ENCODE peak calls at places on chromosomes 4 and X, in four cellular contexts. One of them, this sample, is unnamed.

GRCh38 chr4:88738714-88739366 is 41.2 kb upstream of the NAP1L5 start:
- DNase-seq in HL-60: no peak
- DNase-seq in GM12878: no peak
- DNase-seq in K562: no peak
- DNase-seq in this sample: no peak

GRCh38 chr4:184028571-184028996 is 123.5 kb downstream of the STOX2 start:
- DNase-seq in HL-60: peak
- DNase-seq in GM12878: no peak
- DNase-seq in K562: no peak
- DNase-seq in this sample: no peak

GRCh38 chr4:74516321-74516720 is 71.4 kb downstream of the AREG start:
- DNase-seq in HL-60: no peak
- DNase-seq in GM12878: no peak
- DNase-seq in K562: no peak
- DNase-seq in this sample: no peak

GRCh38 chrX:18649498-18649951 is 22.4 kb downstream of the RS1 start:
- DNase-seq in HL-60: no peak
- DNase-seq in GM12878: no peak
- DNase-seq in K562: no peak
- DNase-seq in this sample: no peak

GRCh38 chrX:97609357-97609756 is 725.6 kb downstream of the RPA4 start:
- DNase-seq in HL-60: no peak
- DNase-seq in GM12878: no peak
- DNase-seq in K562: no peak
- DNase-seq in this sample: no peak

GRCh38 chr4:54099959-54100606 is at the start of gene GSX2:
- DNase-seq in HL-60: no peak
- DNase-seq in GM12878: no peak
- DNase-seq in K562: no peak
- DNase-seq in this sample: no peak

GRCh38 chr4:56026596-56026995 is 77.9 kb downstream of the CEP135 start:
- DNase-seq in HL-60: no peak
- DNase-seq in GM12878: no peak
- DNase-seq in K562: no peak
- DNase-seq in this sample: no peak

GRCh38 chr4:121243476-121243875 is 79.4 kb upstream of the TNIP3 start:
- DNase-seq in HL-60: no peak
- DNase-seq in GM12878: no peak
- DNase-seq in K562: no peak
- DNase-seq in this sample: no peak

GRCh38 chrX:74902806-74903205 is 22.4 kb downstream of the NEXMIF start:
- DNase-seq in HL-60: no peak
- DNase-seq in GM12878: no peak
- DNase-seq in K562: no peak
- DNase-seq in this sample: no peak

GRCh38 chrX:856901-857300 is 226.3 kb downstream of the SHOX start:
- DNase-seq in HL-60: no peak
- DNase-seq in GM12878: no peak
- DNase-seq in K562: no peak
- DNase-seq in this sample: no peak

GRCh38 chr4:53598901-53599300 is 7.6 kb upstream of the LNX1 start:
- DNase-seq in HL-60: no peak
- DNase-seq in GM12878: no peak
- DNase-seq in K562: no peak
- DNase-seq in this sample: no peak

GRCh38 chr4:10204401-10205058 is 87.9 kb upstream of the WDR1 start:
- DNase-seq in HL-60: peak
- DNase-seq in GM12878: no peak
- DNase-seq in K562: no peak
- DNase-seq in this sample: no peak
- TF ChIP-seq SPI1 in HL-60: no peak
- TF ChIP-seq SPI1 in GM12878: no peak
- TF ChIP-seq SPI1 in K562: no peak
- TF ChIP-seq SPI1 in this sample: no peak

GRCh38 chr4:152724494-152724893 is 44.7 kb upstream of the TMEM154 start:
- DNase-seq in HL-60: no peak
- DNase-seq in GM12878: no peak
- DNase-seq in K562: no peak
- DNase-seq in this sample: no peak

GRCh38 chr4:152715076-152715475 is 35.3 kb upstream of the TMEM154 start:
- DNase-seq in HL-60: no peak
- DNase-seq in GM12878: no peak
- DNase-seq in K562: no peak
- DNase-seq in this sample: no peak

GRCh38 chr4:152723236-152723635 is 43.4 kb upstream of the TMEM154 start:
- DNase-seq in HL-60: no peak
- DNase-seq in GM12878: no peak
- DNase-seq in K562: no peak
- DNase-seq in this sample: no peak

GRCh38 chr4:152719291-152719690 is 39.5 kb upstream of the TMEM154 start:
- DNase-seq in HL-60: no peak
- DNase-seq in GM12878: no peak
- DNase-seq in K562: no peak
- DNase-seq in this sample: no peak

DNA sequence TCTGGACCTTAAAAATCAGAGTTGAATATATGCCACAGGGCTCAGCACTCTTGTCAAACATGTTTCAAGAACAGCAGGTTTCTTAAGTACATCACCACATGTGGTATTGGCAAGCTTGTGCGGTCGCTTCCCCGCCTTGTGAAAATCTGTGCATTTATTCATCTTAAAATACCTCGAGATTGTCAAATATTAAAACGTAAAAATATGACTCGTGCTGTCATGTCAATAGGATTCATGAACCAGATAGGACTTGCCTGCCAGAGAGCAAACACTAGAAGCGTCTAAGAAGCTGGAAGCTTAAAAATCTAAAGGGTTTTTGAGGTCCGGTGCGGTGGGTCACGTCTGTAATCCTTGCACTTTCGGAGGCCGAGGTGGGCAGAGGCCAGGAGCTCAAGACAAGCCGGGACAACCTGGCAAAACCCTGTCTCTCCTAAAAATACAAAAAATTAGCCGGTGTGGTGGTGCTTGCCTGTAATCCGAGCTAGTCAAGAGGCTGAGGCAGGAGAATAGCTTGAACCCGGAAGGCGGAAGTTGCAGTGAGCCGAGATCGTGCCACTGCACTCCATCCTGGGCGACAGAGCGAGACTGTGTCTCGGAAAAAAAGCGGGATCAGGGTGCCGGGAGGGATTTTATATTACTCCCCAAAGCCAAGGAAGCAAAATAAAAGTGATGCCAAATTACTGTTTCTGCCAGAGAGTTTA is 40.2 kb upstream of the TMEM154 start:
- DNase-seq in HL-60: no peak
- DNase-seq in GM12878: no peak
- DNase-seq in K562: no peak
- DNase-seq in this sample: no peak
- TF ChIP-seq POLR2AphosphoS5 in HL-60: no peak
- TF ChIP-seq POLR2AphosphoS5 in GM12878: no peak
- TF ChIP-seq POLR2AphosphoS5 in K562: no peak
- TF ChIP-seq POLR2AphosphoS5 in this sample: no peak

GRCh38 chrX:132292753-132293152 is 73.5 kb upstream of the RAP2C start:
- DNase-seq in HL-60: peak
- DNase-seq in GM12878: peak
- DNase-seq in K562: peak
- DNase-seq in this sample: peak
- TF ChIP-seq SPI1 in HL-60: no peak
- TF ChIP-seq SPI1 in GM12878: no peak
- TF ChIP-seq SPI1 in K562: no peak
- TF ChIP-seq SPI1 in this sample: no peak

GRCh38 chr4:87032884-87033533 is 98.2 kb downstream of the AFF1 start:
- DNase-seq in HL-60: no peak
- DNase-seq in GM12878: no peak
- DNase-seq in K562: no peak
- DNase-seq in this sample: no peak
- TF ChIP-seq POLR2AphosphoS5 in HL-60: no peak
- TF ChIP-seq POLR2AphosphoS5 in GM12878: no peak
- TF ChIP-seq POLR2AphosphoS5 in K562: no peak
- TF ChIP-seq POLR2AphosphoS5 in this sample: no peak

GRCh38 chr4:133152330-133152791 is 3.3 kb downstream of the PCDH10 start:
- DNase-seq in HL-60: no peak
- DNase-seq in GM12878: no peak
- DNase-seq in K562: no peak
- DNase-seq in this sample: no peak
- TF ChIP-seq SPI1 in HL-60: no peak
- TF ChIP-seq SPI1 in GM12878: no peak
- TF ChIP-seq SPI1 in K562: no peak
- TF ChIP-seq SPI1 in this sample: no peak

DNA sequence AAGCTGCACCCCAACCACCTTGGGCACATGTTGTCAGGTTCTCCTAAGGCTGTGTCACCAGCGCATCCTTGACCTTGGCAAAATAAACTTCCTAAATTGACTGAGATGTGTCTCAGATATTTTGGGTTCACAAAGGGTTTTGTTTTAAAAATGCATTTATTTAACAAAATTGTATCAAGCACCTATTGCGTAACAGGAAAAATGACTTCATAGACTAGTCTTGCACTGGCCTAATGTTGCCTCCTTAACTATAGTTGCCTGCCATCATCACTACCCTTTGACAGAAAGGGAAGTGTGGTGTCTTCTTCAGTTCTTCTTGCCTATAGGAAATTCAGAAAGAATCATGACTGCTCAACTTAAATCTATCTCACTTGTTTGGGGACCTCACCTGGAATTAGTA is 374.2 kb downstream of the SH2D1A start:
- DNase-seq in HL-60: no peak
- DNase-seq in GM12878: no peak
- DNase-seq in K562: no peak
- DNase-seq in this sample: no peak
- TF ChIP-seq POLR2AphosphoS5 in HL-60: no peak
- TF ChIP-seq POLR2AphosphoS5 in GM12878: no peak
- TF ChIP-seq POLR2AphosphoS5 in K562: no peak
- TF ChIP-seq POLR2AphosphoS5 in this sample: no peak

GRCh38 chr4:187171731-187172339 is 448.2 kb upstream of the FAT1 start:
- DNase-seq in HL-60: no peak
- DNase-seq in GM12878: no peak
- DNase-seq in K562: no peak
- DNase-seq in this sample: no peak
- TF ChIP-seq SPI1 in HL-60: no peak
- TF ChIP-seq SPI1 in GM12878: no peak
- TF ChIP-seq SPI1 in K562: no peak
- TF ChIP-seq SPI1 in this sample: no peak

DNA sequence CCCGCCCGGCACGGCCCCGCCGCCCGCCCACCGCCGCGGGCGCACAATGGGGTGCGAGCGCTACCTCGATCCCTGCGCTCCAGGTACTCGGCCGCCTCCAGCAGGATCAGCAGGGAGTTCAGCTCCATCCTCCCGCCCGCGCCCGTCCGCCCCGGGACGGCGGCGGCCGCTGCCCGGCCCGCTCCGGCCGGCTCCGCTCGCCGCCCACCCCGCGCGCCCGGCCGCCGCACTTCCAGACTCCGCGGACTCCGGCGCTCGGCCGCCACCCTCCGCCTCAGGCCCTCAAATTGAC is at the start of gene MXD4:
- DNase-seq in HL-60: no peak
- DNase-seq in GM12878: no peak
- DNase-seq in K562: no peak
- DNase-seq in this sample: no peak
- TF ChIP-seq POLR2AphosphoS5 in HL-60: no peak
- TF ChIP-seq POLR2AphosphoS5 in GM12878: no peak
- TF ChIP-seq POLR2AphosphoS5 in K562: no peak
- TF ChIP-seq POLR2AphosphoS5 in this sample: no peak

GRCh38 chrX:119226431-119226830 is 9.7 kb upstream of the PGRMC1 start:
- DNase-seq in HL-60: no peak
- DNase-seq in GM12878: no peak
- DNase-seq in K562: no peak
- DNase-seq in this sample: no peak
- TF ChIP-seq SPI1 in HL-60: no peak
- TF ChIP-seq SPI1 in GM12878: no peak
- TF ChIP-seq SPI1 in K562: no peak
- TF ChIP-seq SPI1 in this sample: no peak